ENCODE peak calls at places on chromosomes 5 and 9, in five cellular contexts. One of them, this sample, is unnamed.

GRCh38 chr5:69525490-69525889 is 32.9 kb downstream of the OCLN start:
- DNase-seq in transverse colon: no peak
- DNase-seq in gastrocnemius medialis: no peak
- DNase-seq in Peyer's patch: no peak
- DNase-seq in A549: no peak
- DNase-seq in this sample: no peak

GRCh38 chr5:80975065-80975464 is 14.9 kb downstream of the RASGRF2 start:
- DNase-seq in transverse colon: no peak
- DNase-seq in gastrocnemius medialis: no peak
- DNase-seq in Peyer's patch: no peak
- DNase-seq in A549: no peak
- DNase-seq in this sample: no peak

GRCh38 chr5:121171361-121171760 is 680.3 kb upstream of the FTMT start:
- DNase-seq in transverse colon: no peak
- DNase-seq in gastrocnemius medialis: no peak
- DNase-seq in Peyer's patch: no peak
- DNase-seq in A549: no peak
- DNase-seq in this sample: no peak

GRCh38 chr5:148776780-148777179 is 49.6 kb upstream of the ADRB2 start:
- DNase-seq in transverse colon: no peak
- DNase-seq in gastrocnemius medialis: no peak
- DNase-seq in Peyer's patch: no peak
- DNase-seq in A549: peak
- DNase-seq in this sample: peak

GRCh38 chr5:77140350-77140749 is 53.3 kb upstream of the ZBED3 start:
- DNase-seq in transverse colon: no peak
- DNase-seq in gastrocnemius medialis: no peak
- DNase-seq in Peyer's patch: no peak
- DNase-seq in A549: no peak
- DNase-seq in this sample: no peak

GRCh38 chr5:133754575-133755169 is 142.3 kb upstream of the FSTL4 start:
- DNase-seq in transverse colon: peak
- DNase-seq in gastrocnemius medialis: peak
- DNase-seq in Peyer's patch: no peak
- DNase-seq in A549: peak
- DNase-seq in this sample: peak

GRCh38 chr5:145936401-145937131 is at the start of gene SH3RF2:
- DNase-seq in transverse colon: peak
- DNase-seq in gastrocnemius medialis: peak
- DNase-seq in Peyer's patch: no peak
- DNase-seq in A549: peak
- DNase-seq in this sample: peak

GRCh38 chr9:84139296-84140100 is 158.9 kb downstream of the RMI1 start:
- DNase-seq in transverse colon: peak
- DNase-seq in gastrocnemius medialis: peak
- DNase-seq in Peyer's patch: no peak
- DNase-seq in A549: no peak
- DNase-seq in this sample: peak

GRCh38 chr5:43608406-43608805 is 5.4 kb downstream of the NNT start:
- DNase-seq in transverse colon: no peak
- DNase-seq in gastrocnemius medialis: no peak
- DNase-seq in Peyer's patch: no peak
- DNase-seq in A549: no peak
- DNase-seq in this sample: no peak

GRCh38 chr9:129177791-129178578 is at the start of gene IER5L:
- DNase-seq in transverse colon: peak
- DNase-seq in gastrocnemius medialis: peak
- DNase-seq in Peyer's patch: peak
- DNase-seq in A549: peak
- DNase-seq in this sample: peak

GRCh38 chr5:150241298-150242225 is 48.0 kb downstream of the CAMK2A start:
- DNase-seq in transverse colon: no peak
- DNase-seq in gastrocnemius medialis: no peak
- DNase-seq in Peyer's patch: no peak
- DNase-seq in A549: no peak
- DNase-seq in this sample: no peak

GRCh38 chr9:136711751-136712689 is at the start of gene DIPK1B:
- DNase-seq in transverse colon: no peak
- DNase-seq in gastrocnemius medialis: no peak
- DNase-seq in Peyer's patch: no peak
- DNase-seq in A549: no peak
- DNase-seq in this sample: no peak

GRCh38 chr5:150729859-150730258 is 29.0 kb downstream of the DCTN4 start:
- DNase-seq in transverse colon: no peak
- DNase-seq in gastrocnemius medialis: no peak
- DNase-seq in Peyer's patch: no peak
- DNase-seq in A549: no peak
- DNase-seq in this sample: no peak

GRCh38 chr9:83794051-83794450 is 23.5 kb downstream of the GKAP1 start:
- DNase-seq in transverse colon: no peak
- DNase-seq in gastrocnemius medialis: no peak
- DNase-seq in Peyer's patch: no peak
- DNase-seq in A549: no peak
- DNase-seq in this sample: no peak

GRCh38 chr5:32076699-32077695 is 97.1 kb downstream of the GOLPH3 start:
- DNase-seq in transverse colon: peak
- DNase-seq in gastrocnemius medialis: peak
- DNase-seq in Peyer's patch: no peak
- DNase-seq in A549: peak
- DNase-seq in this sample: peak

DNA sequence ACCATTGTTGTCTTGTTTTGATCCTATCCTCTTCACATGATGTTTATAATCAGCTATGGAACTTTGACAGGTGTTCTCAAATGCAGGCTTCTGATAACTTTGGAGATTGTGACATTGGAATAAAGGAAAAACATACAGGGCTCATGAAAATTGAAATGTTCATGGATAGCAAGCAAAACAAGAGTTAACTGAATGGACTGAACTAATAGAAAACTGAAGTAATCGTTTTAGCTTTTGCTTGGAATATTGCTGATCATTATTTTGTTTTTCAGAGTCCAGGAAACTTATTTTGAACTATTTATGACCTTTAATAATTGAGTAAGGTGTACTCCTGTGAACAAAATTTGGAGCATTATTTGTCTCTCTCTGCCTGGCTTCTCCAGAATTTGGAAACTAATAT is 436.7 kb upstream of the CDH9 start:
- DNase-seq in transverse colon: no peak
- DNase-seq in gastrocnemius medialis: no peak
- DNase-seq in Peyer's patch: no peak
- DNase-seq in A549: no peak
- DNase-seq in this sample: no peak
- H3K4me3 ChIP-seq in transverse colon: no peak
- H3K4me3 ChIP-seq in gastrocnemius medialis: no peak
- H3K4me3 ChIP-seq in Peyer's patch: no peak
- H3K4me3 ChIP-seq in A549: peak
- H3K4me3 ChIP-seq in this sample: no peak

GRCh38 chr9:34993502-34994428 is 4.2 kb downstream of the DNAJB5 start:
- DNase-seq in transverse colon: peak
- DNase-seq in gastrocnemius medialis: peak
- DNase-seq in Peyer's patch: no peak
- DNase-seq in A549: no peak
- DNase-seq in this sample: peak
- H3K4me3 ChIP-seq in transverse colon: no peak
- H3K4me3 ChIP-seq in gastrocnemius medialis: peak
- H3K4me3 ChIP-seq in Peyer's patch: no peak
- H3K4me3 ChIP-seq in A549: no peak
- H3K4me3 ChIP-seq in this sample: no peak

DNA sequence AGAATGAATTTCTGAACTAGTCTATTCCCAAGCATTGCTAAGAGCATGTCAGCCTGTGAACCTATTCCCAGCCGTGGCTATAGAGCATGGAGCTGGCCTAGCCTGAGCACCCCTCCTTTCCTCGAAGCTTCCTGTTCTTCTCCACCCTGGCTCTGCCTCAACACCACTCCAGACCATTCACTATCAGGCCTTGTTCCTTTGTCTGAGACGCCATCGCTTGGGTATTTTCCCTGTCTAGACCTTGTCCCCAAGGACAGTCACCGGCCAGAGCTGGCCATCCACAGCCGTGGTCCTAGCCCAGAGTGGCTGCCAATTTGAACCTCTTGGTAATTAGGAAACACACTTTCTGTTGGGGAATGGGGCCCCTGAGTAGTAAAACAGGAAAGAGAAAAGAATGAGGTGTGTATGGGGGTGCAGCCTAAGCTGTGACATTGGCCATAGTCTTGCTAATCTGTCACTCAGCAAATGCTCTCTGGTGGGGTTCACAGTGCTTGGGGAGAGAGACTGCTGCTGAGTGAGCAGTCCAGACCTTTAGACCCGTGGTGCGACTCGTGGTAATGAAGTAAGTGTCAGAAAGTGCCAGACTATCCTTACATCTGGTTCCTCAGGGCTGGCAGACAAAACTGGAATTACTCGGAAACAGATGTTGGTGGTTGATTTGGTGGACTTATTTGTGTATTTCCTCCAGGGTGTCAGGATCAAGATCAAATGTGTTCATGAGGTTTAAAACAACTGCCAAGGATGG is 105.6 kb downstream of the LIFR start:
- DNase-seq in transverse colon: no peak
- DNase-seq in gastrocnemius medialis: no peak
- DNase-seq in Peyer's patch: no peak
- DNase-seq in A549: no peak
- DNase-seq in this sample: no peak
- H3K4me3 ChIP-seq in transverse colon: no peak
- H3K4me3 ChIP-seq in gastrocnemius medialis: no peak
- H3K4me3 ChIP-seq in Peyer's patch: no peak
- H3K4me3 ChIP-seq in A549: no peak
- H3K4me3 ChIP-seq in this sample: no peak

DNA sequence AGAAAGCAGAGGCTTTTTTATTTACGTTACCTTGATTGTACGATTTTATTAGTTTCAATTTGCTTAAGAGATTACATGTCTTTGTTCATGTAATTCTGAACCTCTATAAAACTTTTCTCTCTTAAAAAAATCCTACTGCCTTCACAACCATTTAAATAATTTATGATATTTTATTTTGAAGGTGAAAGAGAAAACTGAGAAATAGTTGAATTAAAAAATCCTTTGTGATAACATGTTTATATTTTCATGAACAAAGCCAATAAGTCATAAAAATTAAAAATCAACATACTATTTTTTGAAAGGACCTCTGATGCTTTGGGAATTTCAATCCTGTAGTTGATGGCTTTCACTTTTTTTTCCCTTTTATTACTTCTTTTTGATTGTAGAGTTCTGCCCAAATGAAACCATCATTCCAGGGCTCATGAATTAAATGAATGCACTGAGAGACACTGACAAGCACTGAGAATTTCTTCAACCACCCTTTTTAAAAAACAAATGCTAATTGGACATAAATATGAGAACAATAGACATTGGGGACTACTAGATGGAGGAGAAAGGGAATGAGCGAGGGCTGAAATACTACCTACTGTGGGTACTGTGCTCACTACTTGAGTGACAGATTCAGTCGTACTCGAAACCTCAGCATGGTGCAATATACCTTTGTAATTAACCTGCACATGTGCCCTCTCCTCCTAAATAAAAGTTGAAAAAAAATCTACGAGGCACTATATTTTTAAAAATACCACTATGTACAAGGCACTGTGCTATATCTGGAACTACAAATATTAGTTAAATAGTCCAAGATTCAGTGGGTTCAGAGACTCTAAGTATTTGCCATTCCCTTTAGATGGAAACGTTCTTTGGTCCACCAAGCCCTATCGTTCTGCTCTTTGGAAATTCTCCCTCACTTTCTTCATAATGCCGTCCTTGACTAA is 5.9 kb downstream of the CDKN2A start:
- DNase-seq in transverse colon: no peak
- DNase-seq in gastrocnemius medialis: no peak
- DNase-seq in Peyer's patch: no peak
- DNase-seq in A549: no peak
- DNase-seq in this sample: no peak
- H3K4me3 ChIP-seq in transverse colon: no peak
- H3K4me3 ChIP-seq in gastrocnemius medialis: no peak
- H3K4me3 ChIP-seq in Peyer's patch: no peak
- H3K4me3 ChIP-seq in A549: no peak
- H3K4me3 ChIP-seq in this sample: peak

GRCh38 chr5:10539685-10539998 is 24.2 kb upstream of the ANKRD33B start:
- DNase-seq in transverse colon: no peak
- DNase-seq in gastrocnemius medialis: no peak
- DNase-seq in Peyer's patch: no peak
- DNase-seq in A549: no peak
- DNase-seq in this sample: peak
- H3K4me3 ChIP-seq in transverse colon: no peak
- H3K4me3 ChIP-seq in gastrocnemius medialis: no peak
- H3K4me3 ChIP-seq in Peyer's patch: no peak
- H3K4me3 ChIP-seq in A549: no peak
- H3K4me3 ChIP-seq in this sample: no peak

This sample was measured in fibroblast of pulmonary artery.